ENCODE peak calls at places on chromosomes 11 and 22, in six cellular contexts. N is choroid plexus epithelial cell, M is EL, U is C1 segment of cervical spinal cord, O is COR-L47, E is SW 1271. K is an unnamed sample.

GRCh38 chr11:15074206-15075161 is 1.1 kb downstream of the CALCB start:
- DNase-seq in N (peak), M (peak), U (peak), O (peak), E (peak), K (peak)

GRCh38 chr22:32827061-32827602 is 25.6 kb downstream of the TIMP3 start:
- DNase-seq in N (no peak), M (no peak), U (no peak), O (no peak), E (no peak), K (no peak)

GRCh38 chr22:45671783-45672563 is at the start of gene ATXN10:
- DNase-seq in N (peak), M (peak), U (peak), O (peak), E (no peak), K (peak)

GRCh38 chr22:28955817-28956216 is 72.4 kb downstream of the ZNRF3 start:
- DNase-seq in N (no peak), M (no peak), U (no peak), O (no peak), E (no peak), K (no peak)

GRCh38 chr11:1130276-1131032 is 27.3 kb upstream of the MUC5AC start:
- DNase-seq in N (no peak), M (no peak), U (no peak), O (peak), E (no peak), K (peak)

GRCh38 chr11:107496011-107496410 is 38.4 kb upstream of the CWF19L2 start:
- DNase-seq in N (peak), M (peak), U (no peak), O (no peak), E (no peak), K (no peak)

GRCh38 chr11:468493-468892 is 18.4 kb downstream of the PTDSS2 start:
- DNase-seq in N (no peak), M (no peak), U (no peak), O (no peak), E (no peak), K (no peak)

GRCh38 chr22:45831394-45831793 is 145.6 kb downstream of the WNT7B start:
- DNase-seq in N (peak), M (peak), U (no peak), O (no peak), E (no peak), K (no peak)

GRCh38 chr11:24386551-24387404 is 110.1 kb upstream of the LUZP2 start:
- DNase-seq in N (peak), M (peak), U (no peak), O (peak), E (no peak), K (no peak)

GRCh38 chr11:405976-406795 is 8.6 kb downstream of the SIGIRR start:
- DNase-seq in N (no peak), M (no peak), U (no peak), O (no peak), E (no peak), K (no peak)

GRCh38 chr22:46619830-46620501 is at the start of gene GRAMD4:
- DNase-seq in N (peak), M (no peak), U (peak), O (no peak), E (no peak), K (no peak)

GRCh38 chr11:32386770-32387377 is 48.5 kb downstream of the WT1 start:
- DNase-seq in N (peak), M (peak), U (no peak), O (no peak), E (no peak), K (no peak)

GRCh38 chr11:31812392-31813241 is 1.5 kb upstream of the PAX6 start:
- DNase-seq in N (no peak), M (no peak), U (no peak), O (peak), E (no peak), K (no peak)

GRCh38 chr22:32473388-32473952 is 1.1 kb upstream of the FBXO7 start:
- DNase-seq in N (peak), M (peak), U (peak), O (peak), E (no peak), K (peak)

GRCh38 chr22:22139364-22139763 is 105.2 kb upstream of the VPREB1 start:
- DNase-seq in N (no peak), M (no peak), U (no peak), O (no peak), E (no peak), K (no peak)

GRCh38 chr11:126254819-126255218 is 13.9 kb downstream of the SRPRA start:
- DNase-seq in N (no peak), M (no peak), U (no peak), O (no peak), E (no peak), K (no peak)

GRCh38 chr11:116211166-116211565 is 561.6 kb downstream of the BUD13 start:
- DNase-seq in N (no peak), M (no peak), U (no peak), O (no peak), E (no peak), K (no peak)

GRCh38 chr11:10324474-10324873 is 19.6 kb downstream of the ADM start:
- DNase-seq in N (peak), M (no peak), U (no peak), O (no peak), E (no peak), K (no peak)

GRCh38 chr11:45407226-45407625 is 121.1 kb upstream of the SYT13 start:
- DNase-seq in N (no peak), M (no peak), U (no peak), O (no peak), E (no peak), K (no peak)

GRCh38 chr11:5592615-5593014 is 3.8 kb upstream of the TRIM6 start:
- DNase-seq in N (no peak), M (no peak), U (no peak), O (no peak), E (no peak), K (no peak)

GRCh38 chr11:109304159-109304558 is 117.8 kb upstream of the C11orf87 start:
- DNase-seq in N (peak), M (peak), U (no peak), O (no peak), E (no peak), K (no peak)

GRCh38 chr11:134266841-134267251 is 9.3 kb upstream of the GLB1L3 start:
- DNase-seq in N (peak), M (peak), U (no peak), O (no peak), E (no peak), K (no peak)

GRCh38 chr11:35651263-35651662 is 11.3 kb upstream of the TRIM44 start:
- DNase-seq in N (no peak), M (no peak), U (no peak), O (no peak), E (no peak), K (no peak)

GRCh38 chr11:12470236-12470635 is 92.9 kb downstream of the PARVA start:
- DNase-seq in N (no peak), M (no peak), U (no peak), O (no peak), E (no peak), K (no peak)

GRCh38 chr22:22143448-22143847 is 101.1 kb upstream of the VPREB1 start:
- DNase-seq in N (no peak), M (no peak), U (no peak), O (no peak), E (no peak), K (no peak)

GRCh38 chr11:76806131-76806530 is 23.0 kb downstream of the TSKU start:
- DNase-seq in N (no peak), M (no peak), U (no peak), O (no peak), E (no peak), K (peak)

GRCh38 chr11:111936045-111936400 is 1.1 kb upstream of the DIXDC1 start:
- DNase-seq in N (no peak), M (no peak), U (peak), O (no peak), E (no peak), K (no peak)

GRCh38 chr22:45683248-45683647 is 11.6 kb downstream of the ATXN10 start:
- DNase-seq in N (no peak), M (no peak), U (no peak), O (no peak), E (no peak), K (no peak)

GRCh38 chr11:107927559-107927958 is 689 bp upstream of the RAB39A start:
- DNase-seq in N (no peak), M (no peak), U (no peak), O (no peak), E (no peak), K (no peak)

GRCh38 chr11:75140269-75141138 is 10.4 kb upstream of the SLCO2B1 start:
- DNase-seq in N (peak), M (peak), U (peak), O (no peak), E (no peak), K (peak)

GRCh38 chr11:72229336-72229924 is 4.9 kb downstream of the INPPL1 start:
- DNase-seq in N (no peak), M (no peak), U (no peak), O (no peak), E (no peak), K (no peak)

GRCh38 chr22:50084570-50084969 is 656 bp downstream of the MLC1 start:
- DNase-seq in N (no peak), M (no peak), U (no peak), O (no peak), E (no peak), K (no peak)

GRCh38 chr22:39825661-39826102 is 67.9 kb downstream of the ENTHD1 start:
- DNase-seq in N (no peak), M (no peak), U (no peak), O (no peak), E (no peak), K (no peak)

GRCh38 chr11:32396991-32397390 is 38.3 kb downstream of the WT1 start:
- DNase-seq in N (peak), M (peak), U (no peak), O (no peak), E (no peak), K (no peak)

GRCh38 chr11:16403851-16404250 is 47.5 kb upstream of the SOX6 start:
- DNase-seq in N (no peak), M (no peak), U (no peak), O (no peak), E (no peak), K (no peak)